ENCODE peak calls at places on chromosomes 6 and 20, in four cellular contexts. E is GM13977, W is WERI-Rb-1, R is GM04504. L is an unnamed sample.

GRCh38 chr6:98957440-98957839 is 9.7 kb upstream of the FBXL4 start:
- DNase-seq in W (no peak), R (peak; percentile 33), E (no peak), L (peak; percentile 13)

GRCh38 chr6:83430606-83431544 is at the start of gene ME1:
- DNase-seq in E (peak; percentile 74), W (peak; percentile 56), R (peak; percentile 67), L (peak; percentile 76)

GRCh38 chr6:131948692-131949614 is 2.2 kb downstream of the CCN2 start:
- DNase-seq in R (peak; percentile 47), E (no peak), W (no peak), L (no peak)

GRCh38 chr20:34978092-34978744 is 22.6 kb downstream of the MYH7B start:
- DNase-seq in W (no peak), E (no peak), R (no peak), L (no peak)

GRCh38 chr20:24657211-24657610 is 187.8 kb downstream of the SYNDIG1 start:
- DNase-seq in R (no peak), E (no peak), W (no peak), L (no peak)

GRCh38 chr6:74170118-74170517 is 474.1 kb downstream of the CD109 start:
- DNase-seq in R (peak; percentile 60), E (no peak), W (no peak), L (no peak)

GRCh38 chr6:79630883-79631799 is at the start of gene SH3BGRL2:
- DNase-seq in W (peak; percentile 90), R (peak; percentile 3), E (peak; percentile 81), L (peak; percentile 92)

GRCh38 chr20:62887147-62887859 is 25.7 kb upstream of the TCFL5 start:
- DNase-seq in R (peak; percentile 87), E (no peak), W (no peak), L (no peak)

GRCh38 chr6:35663447-35664235 is 25.1 kb downstream of the FKBP5 start:
- DNase-seq in W (no peak), R (no peak), E (peak; percentile 23), L (peak; percentile 46)

GRCh38 chr6:141874930-141875602 is 257.7 kb upstream of the GJE1 start:
- DNase-seq in E (no peak), R (peak; percentile 13), W (no peak), L (no peak)

GRCh38 chr6:133242761-133243590 is 1.8 kb downstream of the EYA4 start:
- DNase-seq in E (peak; percentile 9), R (no peak), W (no peak), L (no peak)

GRCh38 chr6:45986746-45987274 is 28.9 kb downstream of the CLIC5 start:
- DNase-seq in E (no peak), W (no peak), R (no peak), L (no peak)

GRCh38 chr6:3414704-3415453 is 42.0 kb downstream of the SLC22A23 start:
- DNase-seq in W (no peak), R (no peak), E (peak; percentile 31), L (no peak)

GRCh38 chr6:10555625-10556309 is 34.6 kb downstream of the GCNT2 start:
- DNase-seq in W (peak; percentile 87), R (no peak), E (no peak), L (peak; percentile 84)

L was measured in NCI-H82.